ENCODE peak calls at places on chromosomes 11 and 22, in four cellular contexts. Z, K, G and E are unnamed samples.
A peak's percentile ranks its signal among the peaks of the same experiment; 100 is the strongest.

GRCh38 chr11:117239295-117239694 is 6.8 kb downstream of the RNF214 start:
- DNase-seq in Z (no peak), K (no peak), G (no peak), E (no peak)

GRCh38 chr11:113546757-113547507 is 71.7 kb upstream of the DRD2 start:
- DNase-seq in Z (no peak), G (no peak), K (no peak), E (no peak)

GRCh38 chr11:22079133-22079847 is 113.6 kb upstream of the ANO5 start:
- DNase-seq in G (no peak), Z (no peak), K (no peak), E (no peak)

GRCh38 chr11:121291896-121292502 is 572 bp upstream of the SC5D start:
- DNase-seq in G (no peak), Z (no peak), K (peak; percentile 3), E (peak; percentile 51)

GRCh38 chr11:87232320-87232719 is 194.6 kb downstream of the TMEM135 start:
- DNase-seq in G (no peak), K (no peak), Z (no peak), E (no peak)

GRCh38 chr11:68584097-68584496 is 100.2 kb upstream of the GAL start:
- DNase-seq in G (peak; percentile 63), K (peak; percentile 55), Z (peak; percentile 15), E (no peak)

GRCh38 chr11:133669371-133670046 is 137.2 kb upstream of the OPCML start:
- DNase-seq in Z (no peak), K (no peak), G (no peak), E (no peak)

GRCh38 chr22:36966851-36967535 is 52.3 kb downstream of the TST start:
- DNase-seq in G (no peak), Z (no peak), K (no peak), E (no peak)

GRCh38 chr22:45837507-45837906 is 139.5 kb downstream of the WNT7B start:
- DNase-seq in Z (no peak), G (no peak), K (no peak), E (no peak)

GRCh38 chr11:9906043-9906791 is 242.3 kb downstream of the SWAP70 start:
- DNase-seq in Z (peak; percentile 56), K (no peak), G (no peak), E (no peak)

GRCh38 chr22:29971607-29972006 is 88.6 kb downstream of the MTMR3 start:
- DNase-seq in K (no peak), G (no peak), Z (no peak), E (no peak)

GRCh38 chr22:32850591-32851517 is 49.3 kb downstream of the TIMP3 start:
- DNase-seq in K (no peak), G (no peak), Z (no peak), E (no peak)

GRCh38 chr11:10443152-10443551 is 11.9 kb upstream of the AMPD3 start:
- DNase-seq in G (no peak), K (no peak), Z (no peak), E (no peak)

GRCh38 chr22:25833676-25834075 is 91.7 kb downstream of the MYO18B start:
- DNase-seq in G (no peak), Z (no peak), K (no peak), E (no peak)

GRCh38 chr22:19133561-19133960 is 2.5 kb downstream of the TSSK2 start:
- DNase-seq in Z (no peak), G (no peak), K (no peak), E (no peak)

GRCh38 chr22:24566899-24567511 is 11.2 kb downstream of the SNRPD3 start:
- DNase-seq in Z (no peak), G (no peak), K (no peak), E (no peak)

GRCh38 chr11:66277475-66278391 is at the start of gene CNIH2:
- DNase-seq in G (peak; percentile 79), Z (no peak), K (peak; percentile 93), E (no peak)

GRCh38 chr22:39612811-39613548 is 42.4 kb downstream of the CACNA1I start:
- DNase-seq in K (no peak), G (no peak), Z (no peak), E (no peak)

GRCh38 chr11:79080506-79080905 is 360.3 kb downstream of the TENM4 start:
- DNase-seq in K (no peak), Z (no peak), G (no peak), E (no peak)

GRCh38 chr22:17086301-17086700 is 1.5 kb downstream of the IL17RA start:
- DNase-seq in G (no peak), Z (no peak), K (no peak), E (no peak)

GRCh38 chr22:28179392-28179791 is 260.3 kb upstream of the PITPNB start:
- DNase-seq in Z (no peak), G (no peak), K (no peak), E (no peak)

GRCh38 chr11:131932584-131933360 is 562.4 kb downstream of the NTM start:
- DNase-seq in K (no peak), Z (no peak), G (no peak), E (no peak)

GRCh38 chr22:23829845-23830372 is 8.9 kb downstream of the DERL3 start:
- DNase-seq in K (peak; percentile 35), Z (no peak), G (no peak), E (no peak)

GRCh38 chr22:43398910-43399309 is 12.9 kb upstream of the MPPED1 start:
- DNase-seq in G (no peak), K (no peak), Z (no peak), E (no peak)

GRCh38 chr22:43400449-43400848 is 11.4 kb upstream of the MPPED1 start:
- DNase-seq in G (no peak), K (no peak), Z (no peak), E (no peak)

GRCh38 chr22:43399980-43400358 is 11.8 kb upstream of the MPPED1 start:
- DNase-seq in G (no peak), Z (no peak), K (no peak), E (no peak)

GRCh38 chr22:43398246-43398645 is 13.6 kb upstream of the MPPED1 start:
- DNase-seq in Z (peak; percentile 51), K (no peak), G (no peak), E (no peak)

DNA sequence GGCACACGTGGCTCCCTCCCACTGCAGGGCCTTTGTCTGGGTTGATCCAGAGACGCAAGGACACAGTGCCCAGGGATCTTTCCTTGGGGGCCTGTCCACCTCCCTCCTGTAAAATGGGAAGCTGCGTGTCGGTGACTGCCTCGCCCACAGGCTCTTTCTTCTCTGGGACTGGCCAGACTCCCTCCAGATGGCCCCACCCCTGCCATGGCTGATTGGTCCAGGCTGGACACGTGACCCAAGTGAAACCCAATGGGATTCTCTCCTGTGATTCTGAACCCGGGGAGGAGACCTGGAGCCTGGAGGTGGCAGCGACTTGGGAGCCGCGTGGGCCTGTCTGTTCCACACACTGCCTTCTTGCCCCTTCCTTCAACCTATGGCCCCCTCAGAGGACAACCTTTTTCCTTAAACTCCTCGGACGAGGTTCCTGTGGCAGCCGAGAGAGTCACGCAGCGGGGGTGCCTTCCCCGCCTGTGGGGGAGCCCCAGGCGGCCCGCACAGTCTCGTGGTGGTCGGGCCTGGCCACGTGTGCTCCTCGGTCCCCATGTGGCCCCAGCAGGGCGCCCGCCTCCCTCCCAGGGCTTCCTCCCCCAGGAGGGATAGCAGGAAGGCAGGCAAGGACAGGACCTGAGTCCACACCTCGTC is 12.4 kb upstream of the MPPED1 start:
- DNase-seq in Z (peak; percentile 37), G (peak; percentile 74), K (peak; percentile 34), E (no peak)
- TF ChIP-seq ZBTB33 in Z (no peak), G (no peak), K (no peak), E (no peak)

DNA sequence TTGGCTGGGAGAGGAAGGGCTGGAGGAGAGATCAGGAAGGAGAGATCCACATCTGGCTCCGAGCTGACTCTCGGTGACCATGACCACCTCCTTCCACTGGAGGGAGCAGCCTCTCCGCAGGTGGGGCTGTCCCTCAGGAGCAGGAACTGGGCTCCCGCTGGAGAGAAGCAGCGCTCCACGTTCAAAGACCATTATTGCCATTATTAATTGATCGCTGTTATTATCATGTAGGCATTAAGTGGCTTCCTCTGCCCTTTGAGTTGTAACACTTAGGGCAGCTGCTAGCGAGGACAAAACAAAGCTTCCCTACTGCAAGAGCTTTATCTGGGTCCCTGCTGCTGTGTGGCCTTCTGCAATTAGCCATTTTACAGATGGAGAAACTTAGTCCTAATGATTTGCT is 251.9 kb downstream of the ST3GAL4 start:
- DNase-seq in G (peak; percentile 78), Z (peak; percentile 33), K (peak; percentile 83), E (no peak)
- TF ChIP-seq SMC3 in G (peak; percentile 48), Z (peak; percentile 60), K (peak; percentile 95), E (peak; percentile 68)

GRCh38 chr11:120182790-120183491 is 27.9 kb upstream of the OAF start:
- DNase-seq in K (no peak), Z (peak; percentile 73), G (no peak), E (no peak)
- TF ChIP-seq ZBTB33 in K (no peak), Z (peak; percentile 32), G (no peak), E (no peak)

DNA sequence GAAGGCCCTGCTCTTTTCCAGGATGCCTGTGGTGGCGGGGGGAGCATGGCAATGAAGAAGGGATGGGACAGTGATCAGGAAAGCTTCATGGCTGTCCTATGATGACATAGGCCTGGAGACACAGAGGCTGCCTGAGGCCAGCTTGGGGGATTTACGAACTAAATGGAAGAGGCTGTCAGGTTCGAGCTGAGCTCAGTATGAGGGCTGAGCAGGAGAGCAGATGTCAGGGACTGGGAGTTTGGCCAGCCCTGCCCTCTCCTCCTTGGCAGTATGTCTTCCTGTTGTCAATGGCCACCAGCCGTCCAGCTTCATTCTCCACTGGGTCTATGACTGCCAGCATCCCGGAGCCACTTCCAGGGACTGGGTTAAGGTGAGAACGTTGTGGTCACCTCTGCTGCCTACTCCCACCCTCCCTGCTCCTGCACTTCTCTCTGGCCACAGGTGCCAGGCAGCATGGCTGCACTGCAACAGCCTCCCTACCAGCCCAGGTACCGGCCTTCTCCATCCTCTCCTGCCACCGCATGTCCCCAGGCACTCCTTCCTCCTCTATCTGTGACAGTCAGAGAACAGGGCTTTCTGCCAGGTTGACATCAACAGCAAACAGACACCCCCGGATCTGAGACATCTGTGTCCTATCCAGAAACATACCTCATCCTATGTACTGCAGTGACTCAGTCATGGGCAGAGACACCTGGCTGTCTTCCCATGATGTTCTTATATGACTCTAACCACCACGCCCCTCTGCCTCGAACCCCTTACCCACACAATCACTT is 75.1 kb downstream of the KIRREL3 start:
- DNase-seq in G (no peak), Z (no peak), K (no peak), E (no peak)
- TF ChIP-seq SMC3 in G (no peak), Z (no peak), K (no peak), E (no peak)